ENCODE peak calls at places on chromosomes 13 and 19, in seven cellular contexts. L is CD8-positive, alpha-beta T cell; W is psoas muscle; K is PC-3; E is left ventricle myocardium inferior; G is fibroblast of lung; X is pancreas. Y is an unnamed sample.

GRCh38 chr13:110643768-110644421 is 28.6 kb downstream of the NAXD start:
- DNase-seq in X (no peak), K (no peak), L (no peak), E (no peak), W (no peak), G (no peak), Y (no peak)

GRCh38 chr19:3115916-3116602 is 19.8 kb upstream of the GNA15 start:
- DNase-seq in W (peak), E (no peak), X (peak), K (no peak), L (no peak), G (peak), Y (no peak)

GRCh38 chr19:30345686-30346085 is 26.5 kb upstream of the ZNF536 start:
- DNase-seq in E (no peak), L (no peak), K (no peak), W (peak), X (no peak), G (no peak), Y (no peak)

GRCh38 chr19:18251587-18252369 is 22.5 kb downstream of the IQCN start:
- DNase-seq in X (peak), L (peak), E (peak), K (peak), G (peak), W (peak), Y (peak)

GRCh38 chr13:45242070-45242469 is 41.2 kb upstream of the KCTD4 start:
- DNase-seq in E (no peak), X (no peak), L (no peak), G (peak), W (no peak), K (peak), Y (no peak)

GRCh38 chr19:18408053-18408476 is 10.6 kb upstream of the LRRC25 start:
- DNase-seq in K (peak), L (no peak), X (peak), G (no peak), E (no peak), W (peak), Y (no peak)

GRCh38 chr19:5355076-5355475 is 14.5 kb upstream of the PTPRS start:
- DNase-seq in E (no peak), K (peak), G (no peak), W (no peak), X (no peak), L (no peak), Y (no peak)

GRCh38 chr13:95239293-95239692 is 62.0 kb downstream of the ABCC4 start:
- DNase-seq in K (no peak), X (no peak), G (no peak), L (no peak), W (no peak), E (no peak), Y (no peak)

GRCh38 chr19:49056101-49056901 is 1.2 kb downstream of the CGB7 start:
- DNase-seq in W (peak), X (peak), L (peak), K (peak), G (peak), E (peak), Y (peak)

GRCh38 chr13:53321301-53321700 is 292.7 kb downstream of the OLFM4 start:
- DNase-seq in L (no peak), K (no peak), E (no peak), W (no peak), G (no peak), X (no peak), Y (no peak)

GRCh38 chr13:101343128-101343787 is 73.0 kb downstream of the NALCN start:
- DNase-seq in W (no peak), E (no peak), L (no peak), X (no peak), K (no peak), G (peak), Y (no peak)

GRCh38 chr13:74573654-74574053 is 439.4 kb upstream of the KLF12 start:
- DNase-seq in G (no peak), X (no peak), E (peak), L (no peak), W (no peak), K (no peak), Y (no peak)

GRCh38 chr13:99342723-99343315 is 35.6 kb upstream of the GPR183 start:
- DNase-seq in X (no peak), G (no peak), E (no peak), K (no peak), W (no peak), L (no peak), Y (no peak)

GRCh38 chr13:23899555-23899954 is 2.3 kb upstream of the C1QTNF9B start:
- DNase-seq in E (no peak), G (peak), K (peak), X (no peak), L (peak), W (no peak), Y (no peak)

GRCh38 chr13:40221460-40222201 is 444.8 kb downstream of the FOXO1 start:
- DNase-seq in X (no peak), W (no peak), K (peak), E (no peak), G (peak), L (peak), Y (no peak)
- H3K27ac ChIP-seq in X (peak), W (no peak), K (no peak), E (peak), G (no peak), L (peak), Y (no peak)

GRCh38 chr13:27967736-27968315 is 1.3 kb downstream of the CDX2 start:
- DNase-seq in X (no peak), E (no peak), L (no peak), G (no peak), K (no peak), W (no peak), Y (no peak)

GRCh38 chr13:27970382-27971235 is 1.5 kb upstream of the CDX2 start:
- DNase-seq in G (no peak), L (no peak), X (no peak), E (no peak), W (no peak), K (no peak), Y (no peak)

GRCh38 chr13:27968316-27969072 is 621 bp downstream of the CDX2 start:
- DNase-seq in W (no peak), E (no peak), K (no peak), L (no peak), G (no peak), X (peak), Y (no peak)

GRCh38 chr13:27969866-27970229 is 733 bp upstream of the CDX2 start:
- DNase-seq in G (no peak), L (no peak), K (no peak), W (no peak), E (no peak), X (no peak), Y (no peak)

DNA sequence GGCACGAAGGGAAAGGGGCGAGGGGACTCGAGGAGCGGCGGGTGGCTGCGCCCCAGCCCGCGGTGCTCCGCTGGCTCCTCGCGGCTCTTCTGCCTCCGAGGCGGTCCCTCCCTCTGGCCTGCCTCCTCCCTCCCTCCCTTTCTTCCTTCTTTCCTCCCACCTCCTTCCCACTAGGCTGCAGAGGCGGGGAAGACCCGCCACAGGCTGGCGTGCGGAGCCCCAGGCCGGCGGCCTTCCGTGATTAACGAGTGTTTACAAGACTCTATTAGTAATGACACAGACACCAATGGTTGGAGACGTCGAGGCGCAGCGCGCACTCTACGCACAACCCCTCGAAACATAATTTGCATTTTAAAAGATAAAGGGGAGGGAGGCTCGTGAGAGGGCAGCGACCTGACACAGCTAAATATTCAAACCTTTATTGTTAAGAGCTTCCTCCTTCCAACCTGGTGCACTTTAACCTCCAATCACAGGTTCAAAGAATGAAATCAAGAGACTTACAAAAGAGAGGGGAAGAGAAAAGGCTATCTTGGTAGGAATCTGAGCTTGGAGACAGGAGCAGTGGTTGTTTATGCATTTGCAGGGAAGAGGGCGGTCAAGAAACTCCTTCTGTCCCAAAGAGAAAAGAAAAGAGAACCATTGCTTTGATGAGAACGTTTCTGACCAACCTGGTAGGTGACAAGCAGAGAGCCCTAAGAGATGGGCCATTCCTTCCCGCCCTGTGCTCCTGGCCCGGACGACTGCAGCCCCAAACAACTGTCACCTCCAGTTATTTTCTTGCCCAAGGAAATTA is at the start of gene CDX2:
- DNase-seq in E (no peak), K (no peak), X (no peak), W (no peak), G (no peak), L (no peak), Y (no peak)
- H3K4me3 ChIP-seq in E (peak), K (peak), X (peak), W (no peak), G (no peak), L (no peak), Y (no peak)

GRCh38 chr13:113470073-113470472 is 16.8 kb upstream of the ADPRHL1 start:
- DNase-seq in W (no peak), X (no peak), E (no peak), L (no peak), K (no peak), G (no peak), Y (no peak)
- H3K27ac ChIP-seq in W (no peak), X (no peak), E (no peak), L (no peak), K (no peak), G (no peak), Y (no peak)

DNA sequence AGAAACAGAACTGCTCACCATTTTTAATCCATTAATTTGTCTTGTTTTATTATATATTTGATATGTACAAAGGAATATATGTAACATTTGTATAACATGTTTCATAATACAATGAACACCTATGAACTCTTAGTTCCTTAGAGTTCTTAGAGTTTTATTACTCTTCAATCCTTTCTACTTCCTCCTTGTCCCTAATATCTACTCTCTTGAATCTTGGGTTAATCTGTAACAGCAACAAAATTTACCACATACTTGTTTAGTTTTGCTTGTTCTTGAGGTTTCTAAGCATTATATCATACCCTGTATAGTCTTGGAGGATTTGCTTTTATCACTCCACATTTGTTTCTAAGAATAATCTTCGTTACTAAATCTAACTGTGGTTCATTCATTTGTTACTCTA is 151.4 kb downstream of the PDS5B start:
- DNase-seq in X (no peak), L (no peak), K (no peak), G (no peak), E (no peak), W (no peak), Y (no peak)
- H3K4me3 ChIP-seq in X (no peak), L (peak), K (no peak), G (peak), E (peak), W (peak), Y (peak)

GRCh38 chr19:33375760-33376159 is 2.3 kb downstream of the CEBPG start:
- DNase-seq in K (peak), E (no peak), X (no peak), G (peak), W (no peak), L (no peak), Y (no peak)

GRCh38 chr19:33375156-33375744 is 1.7 kb downstream of the CEBPG start:
- DNase-seq in E (no peak), K (no peak), W (no peak), L (no peak), G (no peak), X (no peak), Y (no peak)

GRCh38 chr19:33376423-33376822 is 2.9 kb downstream of the CEBPG start:
- DNase-seq in W (peak), L (no peak), E (peak), K (peak), G (peak), X (no peak), Y (peak)

GRCh38 chr19:33373701-33374405 is at the start of gene CEBPG:
- DNase-seq in G (peak), X (peak), W (peak), L (peak), E (peak), K (peak), Y (peak)

GRCh38 chr19:33374406-33374703 is 846 bp downstream of the CEBPG start:
- DNase-seq in X (no peak), K (peak), L (peak), W (peak), G (peak), E (no peak), Y (no peak)
- H3K27ac ChIP-seq in X (peak), K (peak), L (peak), W (peak), G (peak), E (peak), Y (no peak)

Y was measured in aorta.